ENCODE peak calls at places on chromosomes 2 and 18, in nine cellular contexts. U, L, E, A, N, I, M, C and S are unnamed samples.

GRCh38 chr2:20067992-20068727 is 16.7 kb upstream of the LAPTM4A start:
- DNase-seq in E (peak), I (peak), A (no peak), L (peak), M (no peak), C (no peak), U (no peak), N (no peak), S (no peak)

GRCh38 chr18:27942706-27943105 is 234.2 kb downstream of the CDH2 start:
- DNase-seq in U (no peak), L (peak), A (no peak), N (no peak), I (peak), E (no peak), C (no peak), M (no peak), S (no peak)

GRCh38 chr18:74980669-74981068 is 228.3 kb downstream of the PTGR3 start:
- DNase-seq in E (no peak), M (no peak), U (no peak), N (no peak), A (no peak), I (no peak), C (no peak), L (no peak), S (no peak)

GRCh38 chr2:174552891-174553290 is 44.7 kb downstream of the WIPF1 start:
- DNase-seq in M (no peak), I (no peak), A (no peak), U (no peak), N (no peak), L (no peak), E (no peak), C (no peak), S (no peak)

GRCh38 chr2:15510552-15510951 is 50.6 kb downstream of the NBAS start:
- DNase-seq in E (no peak), A (no peak), U (no peak), N (no peak), C (no peak), L (no peak), M (no peak), I (no peak), S (no peak)

GRCh38 chr2:25301453-25302352 is 40.0 kb downstream of the DNMT3A start:
- DNase-seq in N (no peak), U (no peak), E (peak), I (peak), C (no peak), L (peak), A (no peak), M (no peak), S (no peak)

GRCh38 chr2:169961911-169962310 is 134.7 kb downstream of the UBR3 start:
- DNase-seq in L (peak), U (no peak), E (peak), N (no peak), M (no peak), A (no peak), I (no peak), C (no peak), S (no peak)

GRCh38 chr2:7707723-7708122 is 790.5 kb downstream of the RNF144A start:
- DNase-seq in L (peak), C (no peak), N (no peak), A (no peak), I (peak), U (no peak), E (peak), M (no peak), S (no peak)

GRCh38 chr2:120522151-120522751 is 176.3 kb downstream of the INHBB start:
- DNase-seq in L (no peak), C (no peak), N (no peak), M (peak), A (no peak), E (no peak), U (no peak), I (no peak), S (no peak)

GRCh38 chr2:41912766-41913165 is 135.1 kb upstream of the PKDCC start:
- DNase-seq in E (no peak), N (no peak), L (no peak), U (no peak), M (no peak), I (no peak), A (no peak), C (no peak), S (no peak)

GRCh38 chr2:201607568-201607967 is 35.7 kb downstream of the TMEM237 start:
- DNase-seq in E (no peak), N (no peak), A (no peak), I (no peak), M (no peak), L (no peak), U (no peak), C (no peak), S (no peak)

GRCh38 chr2:68295523-68295922 is 24.2 kb downstream of the CNRIP1 start:
- DNase-seq in M (no peak), U (no peak), C (no peak), E (no peak), I (no peak), N (no peak), L (no peak), A (no peak), S (no peak)

GRCh38 chr2:40190457-40190856 is 261.4 kb downstream of the SLC8A1 start:
- DNase-seq in L (no peak), N (no peak), E (no peak), A (no peak), M (no peak), I (no peak), U (no peak), C (no peak), S (no peak)

GRCh38 chr18:67926929-67927864 is 410.7 kb upstream of the DSEL start:
- DNase-seq in C (no peak), L (no peak), E (no peak), I (no peak), M (no peak), U (no peak), A (no peak), N (no peak), S (peak)

GRCh38 chr18:5107990-5108389 is 89.1 kb downstream of the AKAIN1 start:
- DNase-seq in E (no peak), A (no peak), N (no peak), C (no peak), M (no peak), L (no peak), I (no peak), U (no peak), S (no peak)

GRCh38 chr2:225272173-225272572 is 127.3 kb upstream of the NYAP2 start:
- DNase-seq in I (no peak), A (peak), M (no peak), E (no peak), U (no peak), N (no peak), L (no peak), C (no peak), S (no peak)

GRCh38 chr18:36181898-36182506 is 5.3 kb upstream of the MOCOS start:
- DNase-seq in C (no peak), A (no peak), L (no peak), I (no peak), U (no peak), E (no peak), M (no peak), N (no peak), S (no peak)